ENCODE peak calls at places on chromosomes 4 and X, in seven cellular contexts. Z is body of pancreas, M is Peyer's patch, C is sigmoid colon, I is right lobe of liver, N is suprapubic skin, S is ovary. Q is an unnamed sample.

GRCh38 chr4:100169796-100170485 is 20.3 kb downstream of the DDIT4L start:
- DNase-seq in Z (no peak), M (no peak), C (no peak), I (no peak), N (no peak), S (no peak), Q (no peak)

GRCh38 chr4:29722253-29722652 is 997.9 kb upstream of the PCDH7 start:
- DNase-seq in Z (no peak), M (no peak), C (no peak), I (no peak), N (no peak), S (no peak), Q (no peak)

GRCh38 chr4:121448231-121448630 is 67.4 kb upstream of the QRFPR start:
- DNase-seq in Z (peak; percentile 76), M (no peak), C (no peak), I (no peak), N (no peak), S (no peak), Q (no peak)

GRCh38 chr4:152640058-152640921 is 39.5 kb downstream of the TMEM154 start:
- DNase-seq in Z (peak; percentile 52), M (no peak), C (no peak), I (no peak), N (no peak), S (peak; percentile 21), Q (no peak)

GRCh38 chr4:115851918-115852766 is 738.7 kb upstream of the NDST4 start:
- DNase-seq in Z (peak; percentile 78), M (no peak), C (no peak), I (peak; percentile 32), N (no peak), S (no peak), Q (peak; percentile 31)

GRCh38 chr4:88027611-88028608 is 20.5 kb downstream of the PKD2 start:
- DNase-seq in Z (no peak), M (no peak), C (no peak), I (no peak), N (no peak), S (no peak), Q (no peak)

GRCh38 chr4:153634737-153635353 is 49.2 kb upstream of the TLR2 start:
- DNase-seq in Z (no peak), M (no peak), C (no peak), I (no peak), N (no peak), S (no peak), Q (no peak)

GRCh38 chr4:74473155-74473811 is 28.3 kb downstream of the AREG start:
- DNase-seq in Z (no peak), M (no peak), C (no peak), I (no peak), N (no peak), S (no peak), Q (no peak)

GRCh38 chr4:7618361-7618760 is 183.6 kb upstream of the PSAPL1 start:
- DNase-seq in Z (no peak), M (no peak), C (no peak), I (no peak), N (no peak), S (no peak), Q (no peak)

GRCh38 chrX:22365460-22365859 is 92.7 kb downstream of the CBLL2 start:
- DNase-seq in Z (no peak), M (no peak), C (no peak), I (no peak), N (no peak), S (no peak), Q (no peak)

GRCh38 chr4:118012142-118012541 is 22.1 kb upstream of the NDST3 start:
- DNase-seq in Z (no peak), M (no peak), C (no peak), I (no peak), N (no peak), S (no peak), Q (no peak)

GRCh38 chrX:24774650-24775049 is 80.9 kb downstream of the POLA1 start:
- DNase-seq in Z (no peak), M (no peak), C (no peak), I (no peak), N (no peak), S (no peak), Q (no peak)

GRCh38 chr4:41207330-41207831 is 7.0 kb downstream of the APBB2 start:
- DNase-seq in Z (peak; percentile 11), M (no peak), C (no peak), I (no peak), N (no peak), S (no peak), Q (no peak)

GRCh38 chrX:53494427-53494826 is 60.3 kb upstream of the HSD17B10 start:
- DNase-seq in Z (peak; percentile 18), M (no peak), C (no peak), I (no peak), N (no peak), S (no peak), Q (no peak)

GRCh38 chrX:155505296-155505695 is 46.9 kb upstream of the F8A3 start:
- DNase-seq in Z (no peak), M (no peak), C (no peak), I (no peak), N (no peak), S (no peak), Q (no peak)

GRCh38 chrX:8867454-8867853 is 66.3 kb upstream of the FAM9A start:
- DNase-seq in Z (no peak), M (no peak), C (no peak), I (no peak), N (no peak), S (no peak), Q (no peak)

GRCh38 chr4:96486563-96486962 is 646.7 kb downstream of the PDHA2 start:
- DNase-seq in Z (no peak), M (no peak), C (no peak), I (no peak), N (no peak), S (no peak), Q (no peak)

GRCh38 chr4:19508442-19508841 is 743.3 kb upstream of the SLIT2 start:
- DNase-seq in Z (no peak), M (no peak), C (no peak), I (no peak), N (no peak), S (no peak), Q (no peak)

GRCh38 chrX:64204252-64204651 is 1.3 kb downstream of the AMER1 start:
- DNase-seq in Z (peak; percentile 54), M (no peak), C (peak; percentile 69), I (peak; percentile 56), N (no peak), S (peak; percentile 68), Q (peak; percentile 87)

GRCh38 chr4:13548059-13548983 is 4.0 kb upstream of the NKX3-2 start:
- DNase-seq in Z (no peak), M (no peak), C (peak; percentile 68), I (no peak), N (no peak), S (no peak), Q (peak; percentile 69)
- TF ChIP-seq POLR2A in Z (no peak), M (no peak), C (no peak), I (no peak), N (no peak), S (no peak), Q (no peak)

GRCh38 chrX:150870487-150871340 is 27.8 kb downstream of the CD99L2 start:
- DNase-seq in Z (no peak), M (no peak), C (no peak), I (no peak), N (no peak), S (no peak), Q (no peak)
- TF ChIP-seq POLR2A in Z (no peak), M (no peak), C (no peak), I (no peak), N (no peak), S (no peak), Q (no peak)

GRCh38 chr4:186723207-186724047 is at the start of gene FAT1:
- DNase-seq in Z (peak; percentile 80), M (no peak), C (peak; percentile 85), I (peak; percentile 70), N (peak; percentile 69), S (peak; percentile 83), Q (no peak)
- TF ChIP-seq POLR2A in Z (peak; percentile 54), M (peak; percentile 47), C (peak; percentile 43), I (peak; percentile 84), N (no peak), S (no peak), Q (no peak)

GRCh38 chr4:56391270-56391669 is 4.0 kb upstream of the AASDH start:
- DNase-seq in Z (no peak), M (no peak), C (no peak), I (no peak), N (no peak), S (no peak), Q (no peak)

GRCh38 chr4:56388311-56388710 is 1.0 kb upstream of the AASDH start:
- DNase-seq in Z (no peak), M (no peak), C (no peak), I (no peak), N (no peak), S (no peak), Q (no peak)

GRCh38 chr4:56386091-56386490 is 1.2 kb downstream of the AASDH start:
- DNase-seq in Z (no peak), M (no peak), C (no peak), I (no peak), N (no peak), S (no peak), Q (no peak)

GRCh38 chr4:56389558-56389957 is 2.3 kb upstream of the AASDH start:
- DNase-seq in Z (no peak), M (no peak), C (no peak), I (no peak), N (no peak), S (no peak), Q (no peak)

DNA sequence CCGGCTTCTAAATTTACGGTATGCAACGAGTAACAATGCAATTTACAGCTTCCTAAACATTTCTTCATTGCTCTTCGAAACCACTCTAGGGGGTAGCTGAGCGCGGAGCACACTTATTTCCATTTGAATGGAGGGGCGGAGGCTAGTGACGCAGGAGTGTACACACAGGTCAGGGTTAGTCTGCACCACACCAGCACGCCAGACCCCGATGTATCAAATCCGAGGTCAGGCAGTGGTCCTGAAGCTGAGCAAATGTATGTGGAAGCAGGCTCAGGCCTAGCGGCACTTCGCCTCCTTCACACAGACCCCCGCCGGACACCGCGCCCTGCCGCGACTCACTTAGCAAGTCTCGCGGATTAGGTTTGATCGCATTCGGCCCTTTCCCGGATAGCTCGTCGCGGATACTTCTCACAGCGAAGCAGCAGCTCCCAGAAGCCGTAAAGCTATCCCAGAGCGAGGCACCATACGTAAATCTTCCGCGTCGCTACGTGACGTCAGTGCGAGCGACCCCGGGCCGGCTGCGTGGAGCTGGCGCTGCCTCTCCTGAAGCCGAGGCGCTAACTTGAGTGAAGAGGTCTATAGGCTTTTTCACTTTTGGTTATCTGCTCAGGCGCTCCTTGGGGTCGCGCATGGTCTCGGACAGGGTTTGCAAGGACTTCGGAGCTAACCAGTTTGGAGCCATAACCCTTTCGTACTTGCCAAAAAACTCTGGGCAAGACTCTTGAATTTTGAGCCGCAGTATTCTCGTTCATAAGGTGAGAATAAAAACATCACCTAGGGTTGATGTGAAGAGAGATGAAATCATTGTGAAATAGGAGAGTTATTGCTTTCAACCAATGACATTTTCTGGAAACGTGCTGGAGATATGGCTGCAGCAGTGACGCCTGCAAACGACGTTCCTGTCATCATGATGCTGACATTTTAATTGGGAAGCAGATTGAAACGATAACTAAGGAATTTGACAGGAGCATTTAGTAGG is at the start of gene AASDH:
- DNase-seq in Z (peak; percentile 94), M (peak; percentile 89), C (peak; percentile 95), I (peak; percentile 89), N (peak; percentile 95), S (peak; percentile 97), Q (peak; percentile 97)
- TF ChIP-seq POLR2A in Z (peak; percentile 57), M (peak; percentile 79), C (peak; percentile 62), I (peak; percentile 82), N (no peak), S (peak; percentile 87), Q (peak; percentile 74)